ENCODE peak calls at places on chromosome 3, in four cellular contexts. J is HCT116, H is HepG2, Q is K562. M is an unnamed sample.
A peak's percentile ranks its signal among the peaks of the same experiment; 100 is the strongest.

GRCh38 chr3:4494807-4495200 is 1.7 kb downstream of the ITPR1 start:
- DNase-seq in Q (no peak), J (no peak), H (no peak), M (no peak)

GRCh38 chr3:11835028-11835639 is 11.6 kb downstream of the TAMM41 start:
- DNase-seq in H (no peak), J (no peak), Q (peak; percentile 50), M (peak; percentile 44)

GRCh38 chr3:157606392-157607197 is 103.4 kb upstream of the VEPH1 start:
- DNase-seq in Q (peak; percentile 62), J (peak; percentile 54), H (peak; percentile 47), M (peak; percentile 64)

GRCh38 chr3:11791339-11792200 is 55.1 kb downstream of the TAMM41 start:
- DNase-seq in J (no peak), H (no peak), Q (no peak), M (no peak)

GRCh38 chr3:69542265-69543079 is 156.6 kb upstream of the FRMD4B start:
- DNase-seq in H (no peak), J (no peak), Q (no peak), M (peak; percentile 59)

GRCh38 chr3:125078961-125079674 is 23.3 kb upstream of the HEG1 start:
- DNase-seq in H (no peak), J (peak; percentile 29), Q (no peak), M (no peak)

GRCh38 chr3:113697192-113698090 is 999 bp upstream of the USF3 start:
- DNase-seq in H (peak; percentile 7), Q (no peak), J (no peak), M (peak; percentile 43)

GRCh38 chr3:78645628-78646310 is 1122.0 kb downstream of the ROBO1 start:
- DNase-seq in J (peak; percentile 28), Q (peak; percentile 32), H (peak; percentile 78), M (peak; percentile 36)

GRCh38 chr3:159627634-159628033 is 361.0 kb upstream of the IL12A start:
- DNase-seq in Q (no peak), J (no peak), H (no peak), M (no peak)

GRCh38 chr3:77686560-77686959 is 646.7 kb downstream of the ROBO2 start:
- DNase-seq in H (no peak), J (no peak), Q (no peak), M (no peak)

GRCh38 chr3:18098960-18099587 is 326.1 kb downstream of the SATB1 start:
- DNase-seq in J (peak; percentile 99), Q (no peak), H (no peak), M (no peak)

DNA sequence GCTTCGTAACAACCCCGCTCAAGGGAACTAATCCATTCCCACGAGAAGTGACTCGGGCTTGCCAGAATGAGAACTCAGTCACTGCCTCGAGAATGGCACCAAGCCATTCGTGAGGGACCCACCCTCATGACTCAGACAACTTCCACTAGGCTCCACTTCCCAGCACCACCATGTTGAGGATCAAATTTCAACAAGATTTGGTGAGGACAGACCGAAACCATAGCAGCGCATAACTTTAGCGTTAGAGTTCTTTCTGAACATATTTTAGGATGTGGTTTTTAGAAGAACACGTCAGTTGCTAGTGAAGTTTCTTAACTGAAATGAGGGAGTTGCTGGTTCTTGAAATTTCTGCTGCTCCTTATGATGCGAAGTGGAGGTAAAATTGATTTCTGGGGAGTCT is 13.5 kb downstream of the PTPRG start:
- DNase-seq in Q (no peak), H (no peak), J (no peak), M (no peak)
- TF ChIP-seq ELF1 in Q (no peak), H (no peak), J (no peak), M (no peak)

DNA sequence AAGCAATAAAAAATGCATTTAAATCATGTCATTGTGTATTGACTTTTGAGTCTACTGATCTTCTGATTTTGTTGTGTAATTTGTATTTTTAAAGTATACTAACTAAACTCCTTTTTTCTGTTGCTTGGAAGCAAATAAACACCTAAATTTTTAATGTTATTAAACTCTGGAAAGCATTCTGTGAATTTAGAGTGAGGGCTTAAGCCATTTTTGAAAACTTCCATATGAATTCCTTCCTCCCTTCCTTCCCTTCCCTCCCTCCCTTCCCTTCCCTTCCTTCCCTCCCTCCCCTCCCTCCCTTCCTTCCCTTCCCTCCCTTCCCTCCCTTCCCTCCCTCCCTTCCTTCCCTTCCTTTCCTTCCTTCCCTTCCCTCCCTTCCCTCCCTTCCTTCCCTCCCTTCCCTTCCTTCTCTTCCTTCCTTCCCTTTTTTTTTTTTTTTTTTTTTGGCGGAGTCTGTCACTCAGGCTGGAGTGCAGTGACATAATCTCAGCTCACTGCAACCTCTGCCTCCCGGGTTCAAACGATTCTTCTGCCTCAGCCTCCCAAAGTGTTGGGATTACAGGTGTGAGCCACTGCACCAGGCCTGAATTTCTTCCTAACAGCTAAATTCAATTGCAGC is 56.6 kb upstream of the SENP5 start:
- DNase-seq in H (no peak), Q (no peak), J (no peak), M (no peak)
- H3K36me3 ChIP-seq in H (peaks cover 6% of the 10 kb centered on the region), Q (peaks cover 66% of the 10 kb centered on the region), J (peaks cover 21% of the 10 kb centered on the region), M (peaks cover 73% of the 10 kb centered on the region)

GRCh38 chr3:195889843-195890407 is 18.4 kb downstream of the TNK2 start:
- DNase-seq in H (no peak), J (no peak), Q (no peak), M (no peak)
- TF ChIP-seq ELF1 in H (no peak), J (no peak), Q (no peak), M (no peak)

GRCh38 chr3:196357905-196358304 is 19.7 kb upstream of the TM4SF19 start:
- DNase-seq in H (no peak), Q (no peak), J (no peak), M (no peak)
- H3K36me3 ChIP-seq in H (peaks cover 25% of the 10 kb centered on the region), Q (peaks cover 67% of the 10 kb centered on the region), J (peaks cover 16% of the 10 kb centered on the region), M (peaks cover 51% of the 10 kb centered on the region)

GRCh38 chr3:71629289-71630252 is 46.0 kb upstream of the FOXP1 start:
- DNase-seq in J (no peak), Q (no peak), H (no peak), M (no peak)

GRCh38 chr3:71628571-71628970 is 45.0 kb upstream of the FOXP1 start:
- DNase-seq in J (no peak), H (no peak), Q (no peak), M (no peak)
- TF ChIP-seq ELF1 in J (no peak), H (no peak), Q (no peak), M (no peak)

DNA sequence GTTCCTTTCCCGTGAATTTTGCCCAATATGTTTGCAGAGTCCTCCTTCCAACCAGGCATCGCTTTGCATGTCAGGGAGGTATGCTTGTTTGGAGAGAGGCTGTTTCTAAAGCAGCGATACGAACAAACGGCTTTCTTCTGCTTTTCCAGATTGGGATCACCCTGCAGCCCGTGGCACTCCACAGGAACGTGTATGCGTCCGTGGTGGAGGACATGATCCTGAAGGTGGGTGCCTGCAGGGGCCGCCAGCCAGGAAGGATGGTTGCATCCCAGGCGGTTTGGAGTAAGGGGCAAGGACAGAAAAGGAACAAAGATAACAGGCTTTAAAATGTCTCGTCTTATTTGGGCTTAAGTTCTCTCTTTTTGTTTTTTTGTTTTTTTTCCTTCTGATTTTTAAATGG is 17.5 kb downstream of the MAP6D1 start:
- DNase-seq in H (no peak), Q (no peak), J (no peak), M (no peak)
- H3K36me3 ChIP-seq in H (peaks cover 37% of the 10 kb centered on the region), Q (peaks cover 79% of the 10 kb centered on the region), J (peaks cover 48% of the 10 kb centered on the region), M (peaks cover 38% of the 10 kb centered on the region)

DNA sequence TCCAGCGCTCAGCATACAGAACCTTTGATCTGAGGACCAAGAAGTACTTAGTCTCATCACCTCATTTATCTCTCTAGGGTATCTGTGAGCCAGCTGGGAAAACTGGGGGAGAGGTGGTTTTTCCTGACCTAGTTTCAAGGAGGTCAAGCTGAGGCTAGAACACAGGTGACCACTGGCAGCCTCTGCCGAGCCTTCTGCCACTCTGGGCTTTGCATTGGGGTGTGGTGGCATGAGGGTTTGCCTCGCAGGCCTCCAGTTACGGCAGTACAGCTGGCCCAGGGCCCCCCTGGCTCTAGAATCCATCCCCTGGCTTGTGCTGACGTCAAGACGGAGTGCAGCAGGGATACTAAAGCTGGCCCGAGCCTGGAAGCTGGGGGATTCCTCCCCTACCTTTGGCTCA is 34.7 kb upstream of the CDCP1 start:
- DNase-seq in J (no peak), H (no peak), Q (no peak), M (no peak)
- TF ChIP-seq ELF1 in J (no peak), H (no peak), Q (no peak), M (no peak)

GRCh38 chr3:14133188-14133800 is 8.4 kb downstream of the TMEM43 start:
- DNase-seq in H (peak; percentile 69), Q (no peak), J (no peak), M (no peak)

GRCh38 chr3:14133876-14134275 is 9.0 kb downstream of the TMEM43 start:
- DNase-seq in J (no peak), Q (no peak), H (no peak), M (no peak)

GRCh38 chr3:14135581-14135980 is 10.7 kb downstream of the TMEM43 start:
- DNase-seq in J (no peak), Q (no peak), H (no peak), M (no peak)

GRCh38 chr3:14132689-14133088 is 7.8 kb downstream of the TMEM43 start:
- DNase-seq in H (no peak), J (no peak), Q (no peak), M (no peak)

GRCh38 chr3:14134291-14134690 is 9.4 kb downstream of the TMEM43 start:
- DNase-seq in H (no peak), J (no peak), Q (no peak), M (no peak)
- H3K36me3 ChIP-seq in H (peaks cover 39% of the 10 kb centered on the region), J (peaks cover 47% of the 10 kb centered on the region), Q (peaks cover 84% of the 10 kb centered on the region), M (peaks cover 33% of the 10 kb centered on the region)

M was measured in SK-N-SH.